ENCODE peak calls at places on chromosomes 5 and 9, in ten cellular contexts. B is Kasumi-1; R is stimulated activated CD8-positive, alpha-beta memory T cell treated with anti-CD3 and anti-CD28 coated beads, Interleukin-4, amount 100 ng/mL, for 24 hours; K is fibroblast of the aortic adventitia; E is activated CD4-positive, alpha-beta T cell treated with anti-CD3 and anti-CD28 coated beads, Interleukin-2, amount 50 U/mL, for 4 hours; T is cerebellar cortex; D is DMS153; H is stimulated activated CD4-positive, alpha-beta T cell treated with anti-CD3 and anti-CD28 coated beads, Interleukin-1b, Interleukin-23, amount 100 ng/mL, for 1 hour; F is central memory CD4-positive, alpha-beta T cell; S is T-helper 9 cell. G is an unnamed sample.

GRCh38 chr5:176631383-176631970 is 1.0 kb downstream of the EIF4E1B start:
- DNase-seq in D (no peak), E (no peak), H (no peak), B (no peak), R (no peak), T (peak; percentile 85), S (no peak), K (no peak), F (no peak), G (no peak)

GRCh38 chr5:36152324-36153298 is 700 bp downstream of the SKP2 start:
- DNase-seq in S (no peak), R (no peak), E (no peak), B (no peak), D (no peak), H (no peak), T (no peak), K (peak; percentile 34), F (no peak), G (no peak)

GRCh38 chr5:45225571-45226031 is 416.9 kb downstream of the MRPS30 start:
- DNase-seq in R (no peak), H (no peak), K (no peak), B (no peak), F (no peak), S (no peak), T (no peak), D (no peak), E (no peak), G (no peak)

GRCh38 chr9:89603629-89604462 is 966 bp upstream of the GADD45G start:
- DNase-seq in E (peak; percentile 5), R (no peak), S (peak; percentile 21), F (peak; percentile 36), T (peak; percentile 70), D (peak; percentile 87), B (peak; percentile 10), H (no peak), K (peak; percentile 13), G (no peak)

GRCh38 chr5:2334686-2335085 is 416.8 kb downstream of the IRX2 start:
- DNase-seq in B (no peak), H (no peak), T (no peak), R (no peak), E (no peak), S (no peak), K (no peak), F (no peak), D (peak; percentile 28), G (no peak)

GRCh38 chr5:128213340-128213739 is 129.8 kb downstream of the SLC12A2 start:
- DNase-seq in E (peak; percentile 11), F (peak; percentile 15), R (no peak), B (peak; percentile 76), H (no peak), T (peak; percentile 60), S (peak; percentile 20), D (peak; percentile 4), K (peak; percentile 88), G (peak; percentile 1)

GRCh38 chr9:38697901-38698300 is 22.0 kb downstream of the FAM240B start:
- DNase-seq in F (no peak), S (no peak), D (peak; percentile 57), H (no peak), E (no peak), B (no peak), K (no peak), T (no peak), R (no peak), G (no peak)

GRCh38 chr5:133365738-133366137 is 246.6 kb downstream of the FSTL4 start:
- DNase-seq in T (no peak), K (no peak), H (no peak), B (no peak), E (no peak), S (no peak), D (no peak), F (no peak), R (no peak), G (no peak)

GRCh38 chr5:38710616-38711015 is 135.2 kb upstream of the OSMR start:
- DNase-seq in S (no peak), H (no peak), D (no peak), F (no peak), B (no peak), R (no peak), E (no peak), T (no peak), K (no peak), G (no peak)

GRCh38 chr5:180785151-180785781 is 17.3 kb downstream of the MGAT1 start:
- DNase-seq in K (peak; percentile 66), T (no peak), D (no peak), E (no peak), R (no peak), B (no peak), F (no peak), S (no peak), H (no peak), G (no peak)

GRCh38 chr5:15501057-15501791 is 1.2 kb downstream of the FBXL7 start:
- DNase-seq in H (no peak), E (no peak), S (no peak), B (no peak), D (no peak), K (peak; percentile 88), R (no peak), F (no peak), T (peak; percentile 23), G (no peak)

GRCh38 chr5:104904561-104904960 is 1342.0 kb upstream of the NUDT12 start:
- DNase-seq in H (no peak), T (no peak), F (no peak), D (no peak), R (no peak), B (no peak), S (no peak), K (no peak), E (no peak), G (no peak)

GRCh38 chr5:4191024-4191423 is 595.4 kb downstream of the IRX1 start:
- DNase-seq in H (no peak), D (no peak), F (no peak), E (no peak), K (no peak), R (no peak), S (no peak), T (no peak), B (no peak), G (peak; percentile 1)

GRCh38 chr5:113231653-113232000 is 203.2 kb downstream of the TSSK1B start:
- DNase-seq in H (no peak), E (no peak), S (no peak), F (no peak), R (no peak), D (no peak), T (no peak), K (no peak), B (no peak), G (no peak)

GRCh38 chr9:104950838-104951237 is 22.9 kb upstream of the ABCA1 start:
- DNase-seq in D (no peak), R (no peak), F (no peak), S (no peak), K (no peak), E (no peak), B (no peak), T (no peak), H (no peak), G (no peak)

GRCh38 chr9:95249986-95250385 is 67.5 kb downstream of the FANCC start:
- DNase-seq in D (peak; percentile 67), F (no peak), B (no peak), H (no peak), K (no peak), R (no peak), S (no peak), T (no peak), E (no peak), G (no peak)

GRCh38 chr9:93001036-93001435 is 53.7 kb downstream of the FGD3 start:
- DNase-seq in S (no peak), H (no peak), E (no peak), D (no peak), F (peak; percentile 58), R (no peak), B (no peak), T (no peak), K (no peak), G (no peak)

GRCh38 chr5:68331202-68332108 is 115.9 kb downstream of the PIK3R1 start:
- DNase-seq in B (peak; percentile 73), R (no peak), S (no peak), K (peak; percentile 55), D (no peak), T (no peak), E (no peak), H (no peak), F (no peak), G (peak; percentile 24)

GRCh38 chr5:150904479-150905311 is at the start of gene ZNF300:
- DNase-seq in E (peak; percentile 12), B (no peak), H (no peak), T (peak; percentile 93), S (no peak), K (peak; percentile 95), R (peak; percentile 37), D (peak; percentile 78), F (peak; percentile 56), G (no peak)

GRCh38 chr5:84597904-84598303 is 213.2 kb upstream of the EDIL3 start:
- DNase-seq in S (no peak), T (no peak), K (no peak), E (no peak), R (no peak), D (no peak), H (no peak), B (no peak), F (no peak), G (no peak)

GRCh38 chr9:35353731-35354365 is 136.1 kb upstream of the RUSC2 start:
- DNase-seq in D (no peak), S (no peak), F (no peak), E (no peak), H (no peak), B (no peak), T (no peak), R (no peak), K (no peak), G (no peak)

GRCh38 chr9:7376838-7377237 is 422.7 kb downstream of the DMAC1 start:
- DNase-seq in B (no peak), R (no peak), D (no peak), E (no peak), H (no peak), T (no peak), S (no peak), F (no peak), K (no peak), G (no peak)

GRCh38 chr9:91978739-91979414 is 28.8 kb upstream of the ROR2 start:
- DNase-seq in E (no peak), B (peak; percentile 50), D (no peak), R (no peak), S (no peak), F (no peak), H (no peak), K (peak; percentile 90), T (peak; percentile 15), G (no peak)

GRCh38 chr5:147391781-147392180 is 118.1 kb downstream of the DPYSL3 start:
- DNase-seq in R (no peak), S (no peak), F (no peak), H (no peak), B (peak; percentile 75), K (peak; percentile 91), E (no peak), T (peak; percentile 46), D (no peak), G (no peak)

GRCh38 chr5:149708981-149709594 is 21.0 kb upstream of the PPARGC1B start:
- DNase-seq in T (no peak), E (no peak), H (no peak), D (no peak), K (no peak), R (no peak), F (no peak), S (no peak), B (no peak), G (no peak)

GRCh38 chr9:92964607-92964975 is 17.3 kb downstream of the FGD3 start:
- DNase-seq in K (no peak), S (no peak), E (no peak), D (no peak), F (no peak), R (no peak), B (no peak), T (no peak), H (no peak), G (no peak)

GRCh38 chr9:133904371-133905090 is 87.6 kb downstream of the VAV2 start:
- DNase-seq in T (no peak), B (no peak), H (no peak), K (peak; percentile 7), R (no peak), E (no peak), D (no peak), S (no peak), F (no peak), G (no peak)

GRCh38 chr5:97636766-97637165 is 453.7 kb upstream of the RIOK2 start:
- DNase-seq in R (no peak), H (no peak), K (no peak), T (no peak), B (no peak), D (no peak), F (no peak), E (no peak), S (no peak), G (no peak)